ENCODE peak calls at places on chromosomes 16 and 17, in seven cellular contexts. X, K, Z, C, I, A and N are unnamed samples.

GRCh38 chr17:46191332-46192210 is 1.7 kb downstream of the KANSL1 start:
- DNase-seq in X (peak), K (peak), Z (peak), C (peak), I (peak), A (no peak), N (no peak)

GRCh38 chr17:9146064-9146463 is 124.8 kb downstream of the NTN1 start:
- DNase-seq in X (no peak), K (no peak), Z (no peak), C (no peak), I (no peak), A (no peak), N (no peak)

GRCh38 chr16:60203525-60204124 is 1469.5 kb upstream of the GOT2 start:
- DNase-seq in X (peak), K (no peak), Z (no peak), C (no peak), I (peak), A (no peak), N (no peak)

GRCh38 chr16:13907431-13907830 is 12.5 kb upstream of the ERCC4 start:
- DNase-seq in X (no peak), K (no peak), Z (no peak), C (no peak), I (no peak), A (no peak), N (no peak)

GRCh38 chr17:5364156-5364555 is 55.3 kb downstream of the NUP88 start:
- DNase-seq in X (no peak), K (no peak), Z (no peak), C (no peak), I (no peak), A (no peak), N (no peak)

GRCh38 chr17:11182430-11182829 is 58.6 kb upstream of the SHISA6 start:
- DNase-seq in X (no peak), K (no peak), Z (no peak), C (no peak), I (no peak), A (no peak), N (no peak)

GRCh38 chr17:17067277-17067676 is 25.0 kb downstream of the MPRIP start:
- DNase-seq in X (no peak), K (no peak), Z (no peak), C (no peak), I (no peak), A (no peak), N (no peak)

GRCh38 chr17:48052956-48053757 is 5.0 kb downstream of the NFE2L1 start:
- DNase-seq in X (no peak), K (no peak), Z (peak), C (peak), I (peak), A (no peak), N (peak)

GRCh38 chr17:20210614-20211013 is 201.5 kb downstream of the SPECC1 start:
- DNase-seq in X (no peak), K (no peak), Z (no peak), C (no peak), I (no peak), A (no peak), N (no peak)

GRCh38 chr16:86222965-86223551 is 287.3 kb upstream of the FOXF1 start:
- DNase-seq in X (no peak), K (no peak), Z (no peak), C (no peak), I (no peak), A (no peak), N (no peak)

GRCh38 chr17:68289473-68289872 is 1.5 kb downstream of the SLC16A6 start:
- DNase-seq in X (peak), K (no peak), Z (no peak), C (no peak), I (no peak), A (no peak), N (no peak)

GRCh38 chr16:12637002-12637401 is 166.7 kb downstream of the CPPED1 start:
- DNase-seq in X (no peak), K (no peak), Z (no peak), C (no peak), I (no peak), A (no peak), N (no peak)

GRCh38 chr17:56751145-56751743 is 82.5 kb downstream of the C17orf67 start:
- DNase-seq in X (no peak), K (no peak), Z (no peak), C (no peak), I (no peak), A (no peak), N (no peak)

GRCh38 chr16:54193656-54194007 is 93.0 kb downstream of the IRX3 start:
- DNase-seq in X (peak), K (peak), Z (peak), C (peak), I (peak), A (peak), N (peak)

GRCh38 chr17:16477255-16477654 is 14.7 kb downstream of the LRRC75A start:
- DNase-seq in X (no peak), K (no peak), Z (no peak), C (no peak), I (no peak), A (no peak), N (peak)

GRCh38 chr16:77374384-77374783 is 60.5 kb downstream of the ADAMTS18 start:
- DNase-seq in X (no peak), K (no peak), Z (no peak), C (no peak), I (no peak), A (no peak), N (no peak)

GRCh38 chr16:85750827-85751641 is at the start of gene C16orf74:
- DNase-seq in X (peak), K (peak), Z (no peak), C (no peak), I (peak), A (no peak), N (peak)

GRCh38 chr17:21042434-21043295 is at the start of gene USP22:
- DNase-seq in X (peak), K (peak), Z (peak), C (no peak), I (peak), A (peak), N (no peak)

GRCh38 chr17:34533811-34534527 is 45.4 kb upstream of the TMEM132E start:
- DNase-seq in X (no peak), K (no peak), Z (no peak), C (no peak), I (no peak), A (no peak), N (no peak)

GRCh38 chr17:15479697-15480096 is 12.3 kb upstream of the CDRT4 start:
- DNase-seq in X (no peak), K (no peak), Z (no peak), C (no peak), I (no peak), A (no peak), N (no peak)

GRCh38 chr16:89343501-89344291 is 126.2 kb downstream of the ZNF778 start:
- DNase-seq in X (no peak), K (no peak), Z (no peak), C (no peak), I (no peak), A (no peak), N (no peak)

GRCh38 chr16:70465999-70466811 is 11.8 kb downstream of the FCSK start:
- DNase-seq in X (no peak), K (no peak), Z (no peak), C (no peak), I (no peak), A (no peak), N (no peak)

GRCh38 chr17:32783602-32784001 is 93.3 kb downstream of the MYO1D start:
- DNase-seq in X (peak), K (peak), Z (no peak), C (no peak), I (peak), A (no peak), N (no peak)

GRCh38 chr17:5019475-5019956 is 15.7 kb downstream of the SLC52A1 start:
- DNase-seq in X (peak), K (no peak), Z (no peak), C (no peak), I (peak), A (no peak), N (no peak)

GRCh38 chr16:67542464-67542863 is 13.8 kb downstream of the RIPOR1 start:
- DNase-seq in X (peak), K (peak), Z (no peak), C (no peak), I (peak), A (no peak), N (no peak)

DNA sequence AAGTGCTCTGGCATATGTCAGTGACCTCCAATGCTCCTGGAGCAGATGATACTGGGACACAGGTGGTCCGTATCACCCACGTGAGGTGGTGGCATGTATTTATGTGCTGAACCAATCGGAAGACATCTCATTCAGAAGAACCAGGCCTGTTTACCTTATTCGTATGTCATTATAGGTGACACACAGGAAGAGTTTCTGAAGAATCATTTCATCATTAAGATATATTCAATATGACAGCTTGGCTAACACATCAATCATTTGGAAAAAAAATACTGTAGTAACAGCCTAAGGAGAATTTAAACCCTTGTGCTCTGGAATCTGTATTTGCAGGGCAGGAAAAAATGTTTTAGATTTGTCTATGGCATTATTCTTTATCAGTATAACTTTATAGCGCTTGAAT is 44.6 kb downstream of the RBFOX1 start:
- DNase-seq in X (no peak), K (no peak), Z (no peak), C (no peak), I (no peak), A (no peak), N (no peak)
- TF ChIP-seq CTCF in X (no peak), K (no peak), Z (no peak), C (no peak), I (no peak), A (no peak), N (no peak)

DNA sequence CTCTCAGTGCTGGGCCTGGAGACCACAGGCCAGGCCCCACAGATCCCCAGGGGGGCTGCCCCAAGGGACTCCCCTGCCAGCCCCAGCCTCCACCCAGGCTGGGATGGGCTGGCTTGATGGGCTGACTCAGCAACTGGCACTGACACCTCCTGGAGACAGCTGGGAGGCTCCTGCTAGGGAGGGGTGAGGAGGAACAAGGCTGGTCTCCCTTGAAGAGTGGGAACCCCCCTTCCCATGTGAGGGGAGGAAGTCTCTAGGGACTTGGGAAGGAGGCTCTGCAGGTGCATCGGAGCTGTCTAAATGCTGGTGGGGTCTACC is 10.4 kb downstream of the NHERF1 start:
- DNase-seq in X (no peak), K (no peak), Z (no peak), C (no peak), I (peak), A (no peak), N (no peak)
- TF ChIP-seq CTCF in X (no peak), K (no peak), Z (no peak), C (no peak), I (no peak), A (no peak), N (no peak)

DNA sequence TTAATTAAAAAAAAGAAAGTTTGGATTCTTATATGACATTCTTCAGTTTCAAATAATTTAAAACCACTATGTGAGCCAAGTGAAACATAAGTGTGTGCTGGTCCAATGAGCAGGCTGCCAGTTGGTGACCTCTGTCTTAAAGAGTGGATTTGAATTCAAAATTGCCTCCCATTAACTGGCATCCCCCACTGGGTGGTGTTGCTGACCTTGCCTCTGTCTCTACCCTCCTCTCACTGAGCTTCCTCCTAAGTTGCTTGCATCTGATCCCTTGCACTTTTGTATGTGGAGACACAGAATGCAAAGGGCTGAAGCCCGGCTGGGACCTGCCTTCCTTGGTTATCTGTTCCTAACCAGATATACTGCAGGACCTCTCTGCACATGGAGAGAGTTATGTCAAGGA is 160.6 kb downstream of the CYLD start:
- DNase-seq in X (peak), K (no peak), Z (no peak), C (peak), I (no peak), A (no peak), N (no peak)
- TF ChIP-seq CTCF in X (peak), K (no peak), Z (no peak), C (no peak), I (no peak), A (no peak), N (no peak)

DNA sequence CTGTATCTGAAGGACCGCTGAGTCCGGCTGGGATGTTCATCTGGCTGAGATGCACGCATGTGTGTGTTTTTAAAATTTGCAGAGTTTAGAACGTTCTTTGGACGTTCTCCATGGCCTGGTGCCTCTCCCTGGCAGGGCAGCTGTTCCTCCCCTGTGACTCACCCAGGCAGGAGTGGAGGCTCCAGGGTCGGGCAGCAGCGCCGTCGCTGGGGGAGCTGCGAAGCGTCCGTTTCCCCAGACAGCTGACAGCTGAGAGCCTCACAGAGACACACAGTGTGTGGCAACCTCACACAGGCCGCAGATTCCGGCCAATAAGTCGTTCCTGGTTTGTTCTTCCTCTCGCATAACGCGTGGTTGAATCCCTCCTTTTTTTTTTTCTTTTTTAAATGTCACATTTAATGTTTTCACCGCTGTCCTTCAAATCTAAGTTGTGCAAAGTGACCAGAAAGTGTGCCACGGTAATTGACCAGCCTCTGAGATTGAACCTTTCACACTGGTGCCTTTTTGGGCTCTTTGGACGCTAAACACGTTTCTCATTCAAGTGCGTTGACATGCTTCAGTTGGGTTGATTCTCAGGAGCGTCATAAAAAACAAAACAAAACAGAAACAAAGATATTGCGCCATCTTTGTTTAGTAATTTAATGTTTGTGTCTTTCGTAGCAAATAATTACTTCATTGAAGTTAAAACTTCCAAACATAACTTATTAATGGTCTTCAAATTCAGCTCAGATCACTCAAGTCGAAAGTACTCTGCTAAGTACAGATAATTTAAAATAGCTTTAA is 80.4 kb downstream of the OR1D5 start:
- DNase-seq in X (no peak), K (no peak), Z (peak), C (peak), I (no peak), A (no peak), N (peak)
- TF ChIP-seq CTCF in X (no peak), K (no peak), Z (no peak), C (peak), I (peak), A (no peak), N (peak)

GRCh38 chr17:50501054-50501453 is 7.2 kb upstream of the MYCBPAP start:
- DNase-seq in X (peak), K (no peak), Z (no peak), C (no peak), I (peak), A (no peak), N (no peak)
- TF ChIP-seq CTCF in X (peak), K (no peak), Z (peak), C (no peak), I (peak), A (peak), N (peak)

GRCh38 chr17:82037889-82038195 is 345 bp upstream of the DCXR start:
- DNase-seq in X (no peak), K (no peak), Z (no peak), C (no peak), I (no peak), A (no peak), N (no peak)

GRCh38 chr17:82036634-82037112 is 824 bp downstream of the DCXR start:
- DNase-seq in X (no peak), K (no peak), Z (no peak), C (no peak), I (no peak), A (no peak), N (no peak)

GRCh38 chr17:82035956-82036633 is 1.4 kb downstream of the DCXR start:
- DNase-seq in X (no peak), K (no peak), Z (no peak), C (no peak), I (no peak), A (no peak), N (no peak)

GRCh38 chr17:82035488-82035887 is 2.0 kb downstream of the DCXR start:
- DNase-seq in X (no peak), K (no peak), Z (no peak), C (no peak), I (no peak), A (no peak), N (no peak)

GRCh38 chr17:82037113-82037888 is at the start of gene DCXR:
- DNase-seq in X (peak), K (peak), Z (peak), C (peak), I (peak), A (peak), N (peak)
- TF ChIP-seq CTCF in X (peak), K (peak), Z (peak), C (peak), I (peak), A (peak), N (peak)